ENCODE peak calls at places on chromosomes 2 and 18, in six cellular contexts. N is lower lobe of right lung; S is stomach; W is lung; P is effector memory CD4-positive, alpha-beta T cell; K is transverse colon. F is an unnamed sample.
A peak's percentile ranks its signal among the peaks of the same experiment; 100 is the strongest.

GRCh38 chr18:34493099-34493544 is 217.0 kb upstream of the DTNA start:
- DNase-seq in K (peak; percentile 40), S (peak; percentile 28), P (no peak), N (peak; percentile 76), W (peak; percentile 58), F (peak; percentile 70)

GRCh38 chr2:213086050-213086449 is 65.4 kb downstream of the IKZF2 start:
- DNase-seq in P (no peak), S (no peak), N (no peak), W (no peak), K (no peak), F (no peak)

GRCh38 chr2:29777164-29777563 is 144.2 kb downstream of the ALK start:
- DNase-seq in S (no peak), K (no peak), P (no peak), N (no peak), W (no peak), F (no peak)

GRCh38 chr18:38256366-38256765 is 690.8 kb upstream of the CELF4 start:
- DNase-seq in S (no peak), N (no peak), W (no peak), P (no peak), K (no peak), F (no peak)

GRCh38 chr2:239586651-239587310 is 186.0 kb upstream of the HDAC4 start:
- DNase-seq in P (no peak), K (no peak), W (no peak), N (peak; percentile 29), S (no peak), F (no peak)

GRCh38 chr18:63161032-63161727 is 158.4 kb downstream of the BCL2 start:
- DNase-seq in K (no peak), P (peak; percentile 20), W (no peak), S (no peak), N (no peak), F (peak; percentile 60)

GRCh38 chr18:2883137-2883671 is 36.4 kb downstream of the EMILIN2 start:
- DNase-seq in K (peak; percentile 19), P (peak; percentile 15), N (no peak), S (no peak), W (peak; percentile 27), F (peak; percentile 26)

GRCh38 chr2:34849827-34850226 is 1250.7 kb upstream of the FAM98A start:
- DNase-seq in N (no peak), K (no peak), P (no peak), S (no peak), W (no peak), F (no peak)

GRCh38 chr2:240355962-240356361 is 79.5 kb upstream of the GPC1 start:
- DNase-seq in K (no peak), W (no peak), N (peak; percentile 34), S (no peak), P (no peak), F (no peak)

GRCh38 chr2:74576830-74577229 is 22.3 kb downstream of the DOK1 start:
- DNase-seq in S (no peak), K (no peak), P (no peak), N (no peak), W (no peak), F (no peak)

GRCh38 chr2:15799432-15799827 is 140.9 kb upstream of the MYCN start:
- DNase-seq in P (no peak), K (no peak), W (no peak), S (no peak), N (no peak), F (no peak)

GRCh38 chr18:70380915-70381896 is 92.4 kb downstream of the SOCS6 start:
- DNase-seq in W (no peak), P (no peak), S (no peak), N (no peak), K (peak; percentile 86), F (no peak)

GRCh38 chr2:214899751-214900150 is 90.3 kb upstream of the BARD1 start:
- DNase-seq in W (no peak), P (no peak), N (no peak), K (no peak), S (no peak), F (no peak)

GRCh38 chr18:8930990-8931648 is 171.4 kb upstream of the NDUFV2 start:
- DNase-seq in S (no peak), N (no peak), W (no peak), K (no peak), P (no peak), F (no peak)

GRCh38 chr18:40431071-40431998 is 1523.7 kb upstream of the PIK3C3 start:
- DNase-seq in K (no peak), W (no peak), N (no peak), S (no peak), P (no peak), F (no peak)

GRCh38 chr2:180033993-180034894 is 27.1 kb upstream of the CWC22 start:
- DNase-seq in N (no peak), K (no peak), P (no peak), W (peak; percentile 41), S (no peak), F (no peak)

GRCh38 chr2:137287934-137288639 is 522.7 kb downstream of the THSD7B start:
- DNase-seq in W (no peak), P (no peak), N (no peak), K (no peak), S (no peak), F (no peak)

GRCh38 chr2:63698825-63699548 is 110.2 kb downstream of the MDH1 start:
- DNase-seq in N (no peak), K (peak; percentile 46), S (no peak), P (no peak), W (peak; percentile 49), F (peak; percentile 34)

GRCh38 chr2:234425923-234426603 is 70.8 kb downstream of the ARL4C start:
- DNase-seq in P (peak; percentile 78), N (peak; percentile 55), S (peak; percentile 48), W (no peak), K (peak; percentile 77), F (peak; percentile 54)

GRCh38 chr2:1894578-1894977 is 150.3 kb upstream of the PXDN start:
- DNase-seq in S (no peak), K (no peak), N (no peak), W (no peak), P (no peak), F (no peak)

DNA sequence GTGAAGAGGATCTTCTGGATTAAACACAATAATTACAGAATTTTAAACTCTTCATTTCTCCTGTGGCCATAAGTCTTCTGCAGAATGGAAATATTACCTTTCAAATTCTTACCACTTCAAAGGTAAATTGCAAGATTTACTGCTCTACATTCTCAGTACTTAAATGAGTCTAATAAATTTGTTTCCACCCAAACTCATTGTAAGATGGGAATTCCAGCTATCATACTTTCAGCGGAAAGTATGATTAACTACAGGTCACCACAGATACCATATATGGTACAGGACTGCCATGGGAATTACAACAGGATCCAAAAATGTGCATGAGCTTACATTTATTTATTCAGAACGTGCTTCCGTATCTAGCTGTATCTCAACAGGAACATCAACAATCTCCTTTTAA is 3.1 kb downstream of the DSC3 start:
- DNase-seq in W (no peak), N (no peak), S (no peak), K (no peak), P (no peak), F (no peak)
- H3K27me3 ChIP-seq in W (no peaks in the 10 kb centered on the region), N (peaks cover 61% of the 10 kb centered on the region), S (peaks cover 21% of the 10 kb centered on the region), K (peaks cover 78% of the 10 kb centered on the region), P (no peaks in the 10 kb centered on the region), F (no peaks in the 10 kb centered on the region)

DNA sequence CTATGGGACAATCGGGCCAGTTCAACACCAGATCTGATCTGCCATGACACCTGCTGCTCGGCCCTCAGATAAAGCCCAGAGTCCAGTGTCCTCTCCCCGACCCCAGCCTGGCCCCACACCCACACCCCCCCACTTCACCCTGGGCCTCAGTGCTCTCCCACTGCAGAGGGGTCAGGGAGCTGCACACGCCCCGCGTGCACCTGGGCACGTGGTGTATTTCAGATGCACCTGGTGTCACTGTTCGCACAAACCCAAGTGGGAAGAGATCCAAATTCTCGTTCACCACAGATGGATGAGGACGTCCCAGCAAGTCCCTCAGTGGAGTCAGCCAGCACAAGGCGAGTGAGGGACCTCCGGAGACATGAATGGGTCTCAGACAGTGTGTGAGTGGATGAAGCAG is 161.3 kb downstream of the RTP5 start:
- DNase-seq in W (no peak), S (no peak), K (no peak), N (no peak), P (no peak), F (no peak)
- H3K27me3 ChIP-seq in W (no peaks in the 10 kb centered on the region), S (no peaks in the 10 kb centered on the region), K (peaks cover 38% of the 10 kb centered on the region), N (peaks cover 20% of the 10 kb centered on the region), P (no peaks in the 10 kb centered on the region), F (no peaks in the 10 kb centered on the region)

GRCh38 chr2:232415138-232415690 is 8.6 kb downstream of the ALPG start:
- DNase-seq in P (no peak), N (peak; percentile 10), S (no peak), W (no peak), K (no peak), F (no peak)
- H3K27me3 ChIP-seq in P (peaks cover 9% of the 10 kb centered on the region), N (peaks cover 49% of the 10 kb centered on the region), S (peaks cover 14% of the 10 kb centered on the region), W (peaks cover 17% of the 10 kb centered on the region), K (peaks cover 63% of the 10 kb centered on the region), F (no peaks in the 10 kb centered on the region)

GRCh38 chr18:79395761-79396404 is at the start of gene NFATC1:
- DNase-seq in K (peak; percentile 67), S (peak; percentile 51), W (peak; percentile 64), N (peak; percentile 80), P (peak; percentile 76), F (no peak)
- H3K27me3 ChIP-seq in K (peaks cover 89% of the 10 kb centered on the region), S (peaks cover 3% of the 10 kb centered on the region), W (no peaks in the 10 kb centered on the region), N (peaks cover 12% of the 10 kb centered on the region), P (no peaks in the 10 kb centered on the region), F (no peaks in the 10 kb centered on the region)

GRCh38 chr18:52766002-52766540 is 426.1 kb downstream of the DCC start:
- DNase-seq in W (no peak), K (no peak), P (no peak), S (no peak), N (no peak), F (no peak)

DNA sequence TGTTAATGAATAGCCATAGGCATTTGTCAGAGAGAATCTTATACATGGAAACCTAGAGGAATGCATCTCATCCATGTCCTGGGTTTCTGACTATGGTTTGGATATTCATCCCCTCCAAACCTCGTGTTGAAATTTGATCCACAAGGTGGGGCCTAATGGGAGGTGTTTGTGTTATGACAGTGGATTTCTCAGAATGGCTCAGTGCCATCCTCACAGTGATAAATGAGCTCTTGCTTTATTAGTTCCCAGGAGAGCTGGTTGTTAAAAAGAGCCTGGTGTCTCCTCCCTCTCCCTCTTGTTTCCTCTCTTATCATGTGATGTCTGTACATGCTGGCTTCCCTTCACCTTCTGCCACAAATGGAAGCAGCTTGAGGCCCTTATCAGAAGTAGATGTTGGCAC is 424.3 kb downstream of the DCC start:
- DNase-seq in K (no peak), S (no peak), W (no peak), P (no peak), N (no peak), F (no peak)
- H3K27me3 ChIP-seq in K (no peaks in the 10 kb centered on the region), S (no peaks in the 10 kb centered on the region), W (no peaks in the 10 kb centered on the region), P (no peaks in the 10 kb centered on the region), N (no peaks in the 10 kb centered on the region), F (no peaks in the 10 kb centered on the region)